ENCODE peak calls at places on chromosomes 4 and X, in ten cellular contexts. Q is C1 segment of cervical spinal cord; W is CD8-positive, alpha-beta T cell; R is T-helper 9 cell; M is stimulated activated CD8-positive, alpha-beta memory T cell treated with anti-CD3 and anti-CD28 coated beads, Interleukin-7, amount 100 ng/mL, for 4 hours; C is GM06990; G is iris pigment epithelial cell; V is endodermal cell; X is cardiac septum; J is activated T-cell treated with anti-CD3 and anti-CD28 coated beads for 48 hours. I is an unnamed sample.

GRCh38 chr4:106329027-106329618 is 12.8 kb downstream of the AIMP1 start:
- DNase-seq in R (no peak), J (no peak), M (no peak), C (no peak), G (peak), V (no peak), W (no peak), X (no peak), Q (no peak), I (peak)

GRCh38 chrX:23592741-23593140 is 74.6 kb upstream of the PRDX4 start:
- DNase-seq in R (no peak), G (no peak), Q (no peak), W (no peak), M (no peak), V (no peak), C (no peak), X (no peak), J (no peak), I (no peak)

GRCh38 chr4:41222259-41222658 is 7.9 kb upstream of the APBB2 start:
- DNase-seq in W (no peak), J (no peak), C (no peak), G (no peak), X (no peak), R (no peak), Q (no peak), M (no peak), V (no peak), I (no peak)

GRCh38 chr4:42151568-42152506 is 618 bp downstream of the BEND4 start:
- DNase-seq in G (no peak), V (peak), J (peak), C (peak), R (no peak), Q (no peak), M (peak), X (no peak), W (peak), I (no peak)

GRCh38 chr4:183468210-183469095 is 24.0 kb downstream of the CDKN2AIP start:
- DNase-seq in Q (no peak), C (no peak), M (no peak), X (no peak), V (no peak), W (no peak), J (no peak), G (peak), R (no peak), I (peak)

GRCh38 chr4:180828455-180829018 is 1414.7 kb upstream of the TENM3 start:
- DNase-seq in M (no peak), W (no peak), C (no peak), V (peak), R (no peak), J (no peak), Q (no peak), X (no peak), G (peak), I (peak)

GRCh38 chr4:99885063-99885664 is 9.1 kb downstream of the LAMTOR3 start:
- DNase-seq in M (no peak), R (no peak), V (peak), C (peak), X (no peak), W (peak), G (peak), J (no peak), Q (no peak), I (peak)

GRCh38 chr4:152591361-152591760 is 55.5 kb upstream of the FBXW7 start:
- DNase-seq in G (peak), M (no peak), W (peak), V (peak), Q (no peak), J (peak), R (no peak), X (no peak), C (peak), I (peak)

GRCh38 chrX:13029341-13029740 is 15.1 kb downstream of the FAM9C start:
- DNase-seq in V (peak), J (no peak), R (no peak), Q (no peak), X (no peak), M (no peak), W (no peak), C (no peak), G (peak), I (peak)

I was measured in fibroblast of lung.